ENCODE peak calls at places on chromosomes 4 and X, in ten cellular contexts. One of them, this sample, is unnamed.

GRCh38 chrX:42732506-42732905 is 45.5 kb downstream of the PPP1R2C start:
- DNase-seq in stimulated activated CD4-positive, alpha-beta T cell treated with anti-CD3 and anti-CD28 coated beads, Interleukin-1b, Interleukin-23, amount 100 ng/mL, for 4 hours: no peak
- DNase-seq in CD4-positive, alpha-beta memory T cell: no peak
- DNase-seq in nucleus accumbens: no peak
- DNase-seq in foreskin fibroblast: no peak
- DNase-seq in caudate nucleus: no peak
- DNase-seq in KBM-7: no peak
- DNase-seq in stimulated activated CD8-positive, alpha-beta memory T cell treated with anti-CD3 and anti-CD28 coated beads, Interleukin-7, amount 100 ng/mL, for 1 hour: no peak
- DNase-seq in cardiac fibroblast: peak
- DNase-seq in A673: no peak
- DNase-seq in this sample: no peak

GRCh38 chr4:89549907-89550306 is 242.3 kb upstream of the GPRIN3 start:
- DNase-seq in stimulated activated CD4-positive, alpha-beta T cell treated with anti-CD3 and anti-CD28 coated beads, Interleukin-1b, Interleukin-23, amount 100 ng/mL, for 4 hours: no peak
- DNase-seq in CD4-positive, alpha-beta memory T cell: no peak
- DNase-seq in nucleus accumbens: no peak
- DNase-seq in foreskin fibroblast: peak
- DNase-seq in caudate nucleus: no peak
- DNase-seq in KBM-7: no peak
- DNase-seq in stimulated activated CD8-positive, alpha-beta memory T cell treated with anti-CD3 and anti-CD28 coated beads, Interleukin-7, amount 100 ng/mL, for 1 hour: no peak
- DNase-seq in cardiac fibroblast: peak
- DNase-seq in A673: no peak
- DNase-seq in this sample: no peak

GRCh38 chr4:85369703-85370380 is 105.1 kb upstream of the ARHGAP24 start:
- DNase-seq in stimulated activated CD4-positive, alpha-beta T cell treated with anti-CD3 and anti-CD28 coated beads, Interleukin-1b, Interleukin-23, amount 100 ng/mL, for 4 hours: no peak
- DNase-seq in CD4-positive, alpha-beta memory T cell: no peak
- DNase-seq in nucleus accumbens: no peak
- DNase-seq in foreskin fibroblast: no peak
- DNase-seq in caudate nucleus: no peak
- DNase-seq in KBM-7: no peak
- DNase-seq in stimulated activated CD8-positive, alpha-beta memory T cell treated with anti-CD3 and anti-CD28 coated beads, Interleukin-7, amount 100 ng/mL, for 1 hour: no peak
- DNase-seq in cardiac fibroblast: no peak
- DNase-seq in A673: no peak
- DNase-seq in this sample: no peak

GRCh38 chr4:6523251-6523650 is 50.8 kb upstream of the PPP2R2C start:
- DNase-seq in stimulated activated CD4-positive, alpha-beta T cell treated with anti-CD3 and anti-CD28 coated beads, Interleukin-1b, Interleukin-23, amount 100 ng/mL, for 4 hours: no peak
- DNase-seq in CD4-positive, alpha-beta memory T cell: no peak
- DNase-seq in nucleus accumbens: no peak
- DNase-seq in foreskin fibroblast: peak
- DNase-seq in caudate nucleus: no peak
- DNase-seq in KBM-7: no peak
- DNase-seq in stimulated activated CD8-positive, alpha-beta memory T cell treated with anti-CD3 and anti-CD28 coated beads, Interleukin-7, amount 100 ng/mL, for 1 hour: no peak
- DNase-seq in cardiac fibroblast: peak
- DNase-seq in A673: no peak
- DNase-seq in this sample: no peak

GRCh38 chrX:7147431-7147977 is at the start of gene STS:
- DNase-seq in stimulated activated CD4-positive, alpha-beta T cell treated with anti-CD3 and anti-CD28 coated beads, Interleukin-1b, Interleukin-23, amount 100 ng/mL, for 4 hours: peak
- DNase-seq in CD4-positive, alpha-beta memory T cell: no peak
- DNase-seq in nucleus accumbens: peak
- DNase-seq in foreskin fibroblast: peak
- DNase-seq in caudate nucleus: peak
- DNase-seq in KBM-7: peak
- DNase-seq in stimulated activated CD8-positive, alpha-beta memory T cell treated with anti-CD3 and anti-CD28 coated beads, Interleukin-7, amount 100 ng/mL, for 1 hour: peak
- DNase-seq in cardiac fibroblast: peak
- DNase-seq in A673: peak
- DNase-seq in this sample: peak

GRCh38 chr4:48271626-48272025 is 2.0 kb upstream of the TEC start:
- DNase-seq in stimulated activated CD4-positive, alpha-beta T cell treated with anti-CD3 and anti-CD28 coated beads, Interleukin-1b, Interleukin-23, amount 100 ng/mL, for 4 hours: no peak
- DNase-seq in CD4-positive, alpha-beta memory T cell: no peak
- DNase-seq in nucleus accumbens: no peak
- DNase-seq in foreskin fibroblast: no peak
- DNase-seq in caudate nucleus: no peak
- DNase-seq in KBM-7: no peak
- DNase-seq in stimulated activated CD8-positive, alpha-beta memory T cell treated with anti-CD3 and anti-CD28 coated beads, Interleukin-7, amount 100 ng/mL, for 1 hour: no peak
- DNase-seq in cardiac fibroblast: no peak
- DNase-seq in A673: no peak
- DNase-seq in this sample: no peak

GRCh38 chrX:17375631-17376380 is 806 bp downstream of the NHS start:
- DNase-seq in stimulated activated CD4-positive, alpha-beta T cell treated with anti-CD3 and anti-CD28 coated beads, Interleukin-1b, Interleukin-23, amount 100 ng/mL, for 4 hours: no peak
- DNase-seq in CD4-positive, alpha-beta memory T cell: no peak
- DNase-seq in nucleus accumbens: no peak
- DNase-seq in foreskin fibroblast: peak
- DNase-seq in caudate nucleus: no peak
- DNase-seq in KBM-7: no peak
- DNase-seq in stimulated activated CD8-positive, alpha-beta memory T cell treated with anti-CD3 and anti-CD28 coated beads, Interleukin-7, amount 100 ng/mL, for 1 hour: no peak
- DNase-seq in cardiac fibroblast: peak
- DNase-seq in A673: no peak
- DNase-seq in this sample: no peak

GRCh38 chrX:1595711-1596060 is 4.3 kb downstream of the AKAP17A start:
- DNase-seq in stimulated activated CD4-positive, alpha-beta T cell treated with anti-CD3 and anti-CD28 coated beads, Interleukin-1b, Interleukin-23, amount 100 ng/mL, for 4 hours: no peak
- DNase-seq in CD4-positive, alpha-beta memory T cell: no peak
- DNase-seq in nucleus accumbens: no peak
- DNase-seq in foreskin fibroblast: no peak
- DNase-seq in caudate nucleus: no peak
- DNase-seq in KBM-7: no peak
- DNase-seq in stimulated activated CD8-positive, alpha-beta memory T cell treated with anti-CD3 and anti-CD28 coated beads, Interleukin-7, amount 100 ng/mL, for 1 hour: no peak
- DNase-seq in cardiac fibroblast: no peak
- DNase-seq in A673: no peak
- DNase-seq in this sample: no peak

GRCh38 chr4:188016754-188017153 is 21.2 kb downstream of the ZFP42 start:
- DNase-seq in stimulated activated CD4-positive, alpha-beta T cell treated with anti-CD3 and anti-CD28 coated beads, Interleukin-1b, Interleukin-23, amount 100 ng/mL, for 4 hours: no peak
- DNase-seq in CD4-positive, alpha-beta memory T cell: no peak
- DNase-seq in nucleus accumbens: no peak
- DNase-seq in foreskin fibroblast: no peak
- DNase-seq in caudate nucleus: no peak
- DNase-seq in KBM-7: no peak
- DNase-seq in stimulated activated CD8-positive, alpha-beta memory T cell treated with anti-CD3 and anti-CD28 coated beads, Interleukin-7, amount 100 ng/mL, for 1 hour: no peak
- DNase-seq in cardiac fibroblast: no peak
- DNase-seq in A673: no peak
- DNase-seq in this sample: no peak

GRCh38 chr4:16007471-16008095 is 44.6 kb upstream of the FGFBP2 start:
- DNase-seq in stimulated activated CD4-positive, alpha-beta T cell treated with anti-CD3 and anti-CD28 coated beads, Interleukin-1b, Interleukin-23, amount 100 ng/mL, for 4 hours: no peak
- DNase-seq in CD4-positive, alpha-beta memory T cell: no peak
- DNase-seq in nucleus accumbens: no peak
- DNase-seq in foreskin fibroblast: no peak
- DNase-seq in caudate nucleus: no peak
- DNase-seq in KBM-7: no peak
- DNase-seq in stimulated activated CD8-positive, alpha-beta memory T cell treated with anti-CD3 and anti-CD28 coated beads, Interleukin-7, amount 100 ng/mL, for 1 hour: no peak
- DNase-seq in cardiac fibroblast: no peak
- DNase-seq in A673: no peak
- DNase-seq in this sample: no peak